ENCODE peak calls at places on chromosome 17, in ten cellular contexts. R is kidney epithelial cell, C is AG10803, P is B cell, H is pancreas, A is HL-60, E is heart right ventricle, Q is WERI-Rb-1, T is ovary, N is thoracic aorta. O is an unnamed sample.

GRCh38 chr17:12982224-12982623 is 35.6 kb downstream of the ELAC2 start:
- DNase-seq in R (no peak), C (no peak), P (peak; percentile 24), H (no peak), A (peak; percentile 23), E (no peak), Q (no peak), T (no peak), N (no peak), O (peak; percentile 12)

GRCh38 chr17:83133302-83134121 is 54.1 kb downstream of the METRNL start:
- DNase-seq in R (no peak), C (no peak), P (no peak), H (no peak), A (no peak), E (no peak), Q (peak; percentile 56), T (peak; percentile 9), N (no peak), O (no peak)

GRCh38 chr17:18156171-18156975 is 27.3 kb upstream of the ALKBH5 start:
- DNase-seq in R (no peak), C (no peak), P (no peak), H (no peak), A (no peak), E (no peak), Q (no peak), T (no peak), N (no peak), O (no peak)

GRCh38 chr17:57555636-57556175 is 189.4 kb downstream of the CCDC182 start:
- DNase-seq in R (no peak), C (no peak), P (no peak), H (no peak), A (no peak), E (no peak), Q (no peak), T (no peak), N (no peak), O (no peak)

GRCh38 chr17:77374170-77374936 is 233.6 kb downstream of the SEC14L1 start:
- DNase-seq in R (no peak), C (peak; percentile 85), P (peak; percentile 80), H (peak; percentile 49), A (no peak), E (peak; percentile 83), Q (peak; percentile 86), T (peak; percentile 81), N (no peak), O (peak; percentile 89)

GRCh38 chr17:2210726-2211125 is 92.9 kb downstream of the SMG6 start:
- DNase-seq in R (no peak), C (no peak), P (no peak), H (no peak), A (no peak), E (no peak), Q (no peak), T (no peak), N (no peak), O (no peak)

GRCh38 chr17:50168319-50168718 is 2.5 kb downstream of the SGCA start:
- DNase-seq in R (no peak), C (no peak), P (no peak), H (no peak), A (no peak), E (no peak), Q (no peak), T (no peak), N (no peak), O (no peak)

GRCh38 chr17:80430446-80431245 is 15.7 kb downstream of the ENDOV start:
- DNase-seq in R (no peak), C (no peak), P (no peak), H (no peak), A (no peak), E (no peak), Q (no peak), T (no peak), N (no peak), O (no peak)

GRCh38 chr17:54180919-54181318 is 358.2 kb downstream of the KIF2B start:
- DNase-seq in R (no peak), C (no peak), P (no peak), H (no peak), A (no peak), E (no peak), Q (no peak), T (no peak), N (no peak), O (no peak)

GRCh38 chr17:16516594-16517018 is 24.6 kb upstream of the LRRC75A start:
- DNase-seq in R (no peak), C (peak; percentile 44), P (no peak), H (no peak), A (no peak), E (no peak), Q (no peak), T (peak; percentile 50), N (no peak), O (no peak)

GRCh38 chr17:75724016-75725003 is 3.1 kb downstream of the ITGB4 start:
- DNase-seq in R (no peak), C (no peak), P (no peak), H (no peak), A (peak; percentile 19), E (no peak), Q (no peak), T (no peak), N (no peak), O (no peak)

GRCh38 chr17:6290488-6291196 is 144.3 kb downstream of the AIPL1 start:
- DNase-seq in R (no peak), C (no peak), P (no peak), H (no peak), A (no peak), E (no peak), Q (no peak), T (no peak), N (no peak), O (no peak)

DNA sequence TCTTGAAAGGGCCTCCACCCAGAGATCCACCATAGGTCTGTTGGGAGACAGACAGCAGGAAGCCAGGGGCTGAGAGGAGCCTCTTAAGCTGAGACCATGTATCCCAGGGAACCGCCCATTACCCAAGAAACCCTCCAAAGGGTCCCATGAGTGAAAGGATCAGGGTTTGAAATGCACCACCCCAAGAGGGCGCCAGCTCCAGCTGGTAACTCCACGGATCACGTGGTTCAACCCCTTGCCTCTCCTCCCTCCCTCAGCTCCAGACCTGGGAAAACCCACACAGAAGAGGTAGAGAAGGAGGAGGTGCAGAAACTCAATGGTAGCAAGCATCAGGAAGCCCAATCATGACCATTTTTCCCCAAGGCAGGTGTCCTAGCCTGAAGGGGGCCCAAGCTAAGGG is 148.7 kb downstream of the AIPL1 start:
- DNase-seq in R (no peak), C (no peak), P (no peak), H (no peak), A (no peak), E (no peak), Q (no peak), T (no peak), N (no peak), O (peak; percentile 13)
- TF ChIP-seq CTCF in R (no peak), C (no peak), P (no peak), H (no peak), A (no peak), E (no peak), Q (peak; percentile 39), T (no peak), N (no peak), O (no peak)

GRCh38 chr17:44911133-44912001 is 3.9 kb downstream of the GFAP start:
- DNase-seq in R (no peak), C (peak; percentile 48), P (peak; percentile 44), H (peak; percentile 50), A (peak; percentile 69), E (peak; percentile 63), Q (peak; percentile 85), T (peak; percentile 61), N (no peak), O (peak; percentile 70)
- TF ChIP-seq CTCF in R (peak; percentile 76), C (peak; percentile 59), P (peak; percentile 19), H (peak; percentile 44), A (peak; percentile 67), E (peak; percentile 69), Q (peak; percentile 96), T (no peak), N (peak; percentile 39), O (no peak)

GRCh38 chr17:36675786-36676185 is 74.4 kb downstream of the MRM1 start:
- DNase-seq in R (no peak), C (no peak), P (no peak), H (no peak), A (no peak), E (no peak), Q (no peak), T (no peak), N (no peak), O (peak; percentile 8)
- TF ChIP-seq CTCF in R (no peak), C (no peak), P (no peak), H (no peak), A (no peak), E (no peak), Q (no peak), T (no peak), N (no peak), O (no peak)

GRCh38 chr17:7176870-7177209 is 2.3 kb downstream of the ASGR1 start:
- DNase-seq in R (no peak), C (no peak), P (no peak), H (no peak), A (no peak), E (no peak), Q (no peak), T (no peak), N (no peak), O (no peak)

GRCh38 chr17:7175363-7175733 is 3.8 kb downstream of the ASGR1 start:
- DNase-seq in R (no peak), C (no peak), P (no peak), H (no peak), A (no peak), E (no peak), Q (no peak), T (no peak), N (no peak), O (no peak)

GRCh38 chr17:7176107-7176851 is 2.9 kb downstream of the ASGR1 start:
- DNase-seq in R (no peak), C (no peak), P (no peak), H (no peak), A (no peak), E (no peak), Q (no peak), T (no peak), N (no peak), O (no peak)

GRCh38 chr17:7174603-7175362 is 4.4 kb downstream of the ASGR1 start:
- DNase-seq in R (no peak), C (no peak), P (no peak), H (no peak), A (no peak), E (no peak), Q (no peak), T (no peak), N (no peak), O (no peak)

DNA sequence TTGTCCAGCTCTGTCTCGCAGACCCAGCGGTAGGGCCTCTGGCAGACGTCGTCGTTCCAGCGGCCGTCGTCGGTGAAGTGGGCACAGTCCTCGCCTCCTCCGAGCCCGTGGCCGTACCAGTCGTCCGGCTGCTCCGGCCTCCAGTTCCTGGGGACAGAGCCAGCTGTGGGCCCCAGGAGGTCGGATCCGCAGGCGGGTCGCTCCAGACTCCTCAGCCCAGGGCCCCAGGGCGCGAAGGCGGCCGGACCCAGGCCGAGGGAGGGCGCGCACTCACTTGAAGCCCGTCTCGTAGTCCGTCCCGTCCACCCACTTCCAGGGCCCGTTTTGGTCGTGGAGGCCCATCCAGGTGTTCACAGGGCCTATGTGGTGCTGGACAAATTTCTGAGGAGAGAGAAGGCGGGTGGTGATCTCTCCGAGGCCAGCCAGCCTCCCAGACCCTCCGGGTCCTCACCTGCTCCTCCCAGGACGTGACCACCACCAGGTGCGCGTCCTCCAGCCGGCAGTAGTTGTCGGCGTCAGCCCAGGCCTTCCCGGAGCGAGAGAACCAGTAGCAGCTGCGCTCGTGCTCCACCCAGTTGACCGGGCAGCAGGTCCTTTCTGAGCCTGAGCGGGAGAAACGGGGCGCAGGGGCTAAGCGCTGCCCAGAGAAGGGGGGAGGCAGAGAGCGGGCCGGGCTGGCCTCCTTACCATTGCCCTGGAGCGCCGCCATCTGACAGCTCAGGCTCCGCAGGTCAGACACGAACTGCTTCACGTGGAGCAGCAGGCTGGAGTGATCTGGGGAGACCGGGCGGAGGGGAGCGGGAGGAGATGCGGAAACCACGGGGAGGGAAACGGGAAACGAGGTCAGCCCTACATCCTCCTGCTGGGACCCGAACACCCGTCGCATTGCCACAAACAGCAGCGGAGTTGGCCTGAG is 5.2 kb downstream of the ASGR1 start:
- DNase-seq in R (no peak), C (no peak), P (peak; percentile 60), H (peak; percentile 26), A (peak; percentile 50), E (peak; percentile 54), Q (no peak), T (peak; percentile 50), N (no peak), O (peak; percentile 78)
- TF ChIP-seq CTCF in R (peak; percentile 38), C (no peak), P (no peak), H (no peak), A (no peak), E (peak; percentile 42), Q (no peak), T (no peak), N (no peak), O (peak; percentile 24)

O was measured in activated CD8-positive, alpha-beta T cell treated with anti-CD3 and anti-CD28 coated beads for 36 hours.